ENCODE peak calls at places on chromosome 18, in seven cellular contexts. L is neuronal stem cell; Q is mesenchymal stem cell; X is activated naive CD4-positive, alpha-beta T cell treated with Interleukin-2 at 50 U/mL for 16 hours; E is AG10803; V is midbrain; U is NCI-H2029. K is an unnamed sample.
A peak's percentile ranks its signal among the peaks of the same experiment; 100 is the strongest.

GRCh38 chr18:59056706-59057492 is 82.8 kb upstream of the SEC11C start:
- DNase-seq in L (peak; percentile 71), Q (peak; percentile 69), X (peak; percentile 29), E (peak; percentile 54), V (peak; percentile 86), U (peak; percentile 46), K (no peak)

GRCh38 chr18:9474103-9474982 is 970 bp upstream of the RALBP1 start:
- DNase-seq in L (no peak), Q (peak; percentile 91), X (no peak), E (peak; percentile 80), V (no peak), U (peak; percentile 53), K (peak; percentile 83)

GRCh38 chr18:35938562-35938961 is 33.9 kb upstream of the RMP24 start:
- DNase-seq in L (no peak), Q (no peak), X (no peak), E (no peak), V (no peak), U (no peak), K (no peak)

GRCh38 chr18:10170375-10170774 is 256.6 kb downstream of the VAPA start:
- DNase-seq in L (no peak), Q (no peak), X (no peak), E (no peak), V (no peak), U (peak; percentile 5), K (no peak)

GRCh38 chr18:48866028-48866733 is 84.6 kb downstream of the SMAD7 start:
- DNase-seq in L (no peak), Q (no peak), X (no peak), E (peak; percentile 79), V (peak; percentile 51), U (peak; percentile 90), K (no peak)

GRCh38 chr18:7479756-7480155 is 87.4 kb upstream of the PTPRM start:
- DNase-seq in L (no peak), Q (no peak), X (no peak), E (no peak), V (no peak), U (no peak), K (no peak)

GRCh38 chr18:21809725-21810124 is 69.1 kb downstream of the MIB1 start:
- DNase-seq in L (no peak), Q (no peak), X (no peak), E (no peak), V (no peak), U (no peak), K (no peak)

GRCh38 chr18:76568726-76569125 is 73.7 kb upstream of the ZNF516 start:
- DNase-seq in L (no peak), Q (no peak), X (no peak), E (no peak), V (no peak), U (no peak), K (no peak)

GRCh38 chr18:77063256-77063655 is 69.3 kb downstream of the MBP start:
- DNase-seq in L (no peak), Q (no peak), X (peak; percentile 84), E (no peak), V (no peak), U (no peak), K (no peak)

GRCh38 chr18:54880706-54881105 is 52.4 kb downstream of the RAB27B start:
- DNase-seq in L (no peak), Q (peak; percentile 96), X (no peak), E (peak; percentile 9), V (no peak), U (no peak), K (no peak)

GRCh38 chr18:48440924-48441323 is 31.7 kb upstream of the ZBTB7C start:
- DNase-seq in L (no peak), Q (no peak), X (no peak), E (no peak), V (no peak), U (no peak), K (no peak)

GRCh38 chr18:28175047-28175929 is 1.6 kb downstream of the CDH2 start:
- DNase-seq in L (peak; percentile 89), Q (peak; percentile 63), X (no peak), E (peak; percentile 56), V (no peak), U (no peak), K (peak; percentile 34)

GRCh38 chr18:58222439-58223125 is 178.6 kb downstream of the NEDD4L start:
- DNase-seq in L (no peak), Q (no peak), X (no peak), E (peak; percentile 33), V (no peak), U (no peak), K (no peak)

K was measured in G401.